ENCODE peak calls at places on chromosomes 11 and 22, in ten cellular contexts. C is OCI-LY7; X is IMR-90; H is DND-41; P is fibroblast of lung; R is psoas muscle; E is CD8-positive, alpha-beta T cell; G is H1; U is body of pancreas; I is GM23338. K is an unnamed sample.

GRCh38 chr22:30079952-30080533 is at the start of gene HORMAD2:
- DNase-seq in C (no peak), X (no peak), H (no peak), P (peak), R (no peak), E (no peak), G (peak), U (no peak), I (peak), K (no peak)

GRCh38 chr11:4697583-4697982 is at the start of gene OR51E2:
- DNase-seq in C (no peak), X (peak), H (no peak), P (peak), R (no peak), E (no peak), G (peak), U (no peak), I (peak), K (no peak)

GRCh38 chr22:37503183-37503683 is 16.0 kb downstream of the CARD10 start:
- DNase-seq in C (no peak), X (no peak), H (no peak), P (no peak), R (no peak), E (no peak), G (no peak), U (no peak), I (no peak), K (no peak)

GRCh38 chr22:38760477-38761201 is 4.8 kb upstream of the SUN2 start:
- DNase-seq in C (peak), X (peak), H (peak), P (peak), R (peak), E (no peak), G (no peak), U (no peak), I (no peak), K (no peak)

GRCh38 chr11:14366936-14367335 is 8.0 kb upstream of the RRAS2 start:
- DNase-seq in C (no peak), X (no peak), H (peak), P (no peak), R (no peak), E (no peak), G (no peak), U (no peak), I (no peak), K (no peak)

GRCh38 chr11:86372586-86372985 is 2.1 kb upstream of the CCDC81 start:
- DNase-seq in C (no peak), X (no peak), H (no peak), P (no peak), R (no peak), E (no peak), G (no peak), U (no peak), I (no peak), K (no peak)

GRCh38 chr11:16857186-16857585 is 118.7 kb downstream of the C11orf58 start:
- DNase-seq in C (no peak), X (no peak), H (no peak), P (no peak), R (no peak), E (no peak), G (no peak), U (no peak), I (no peak), K (no peak)

GRCh38 chr22:39419096-39419495 is 19.5 kb downstream of the TAB1 start:
- DNase-seq in C (no peak), X (no peak), H (no peak), P (no peak), R (no peak), E (no peak), G (no peak), U (no peak), I (no peak), K (no peak)

GRCh38 chr11:33949201-33949913 is 57.5 kb upstream of the LMO2 start:
- DNase-seq in C (no peak), X (no peak), H (no peak), P (no peak), R (no peak), E (no peak), G (no peak), U (no peak), I (no peak), K (no peak)

GRCh38 chr11:130475426-130476053 is 27.1 kb downstream of the ADAMTS15 start:
- DNase-seq in C (no peak), X (no peak), H (no peak), P (peak), R (no peak), E (peak), G (no peak), U (no peak), I (no peak), K (no peak)

GRCh38 chr22:24137595-24137994 is 43.7 kb upstream of the SUSD2 start:
- DNase-seq in C (no peak), X (peak), H (no peak), P (peak), R (no peak), E (no peak), G (no peak), U (no peak), I (no peak), K (no peak)

DNA sequence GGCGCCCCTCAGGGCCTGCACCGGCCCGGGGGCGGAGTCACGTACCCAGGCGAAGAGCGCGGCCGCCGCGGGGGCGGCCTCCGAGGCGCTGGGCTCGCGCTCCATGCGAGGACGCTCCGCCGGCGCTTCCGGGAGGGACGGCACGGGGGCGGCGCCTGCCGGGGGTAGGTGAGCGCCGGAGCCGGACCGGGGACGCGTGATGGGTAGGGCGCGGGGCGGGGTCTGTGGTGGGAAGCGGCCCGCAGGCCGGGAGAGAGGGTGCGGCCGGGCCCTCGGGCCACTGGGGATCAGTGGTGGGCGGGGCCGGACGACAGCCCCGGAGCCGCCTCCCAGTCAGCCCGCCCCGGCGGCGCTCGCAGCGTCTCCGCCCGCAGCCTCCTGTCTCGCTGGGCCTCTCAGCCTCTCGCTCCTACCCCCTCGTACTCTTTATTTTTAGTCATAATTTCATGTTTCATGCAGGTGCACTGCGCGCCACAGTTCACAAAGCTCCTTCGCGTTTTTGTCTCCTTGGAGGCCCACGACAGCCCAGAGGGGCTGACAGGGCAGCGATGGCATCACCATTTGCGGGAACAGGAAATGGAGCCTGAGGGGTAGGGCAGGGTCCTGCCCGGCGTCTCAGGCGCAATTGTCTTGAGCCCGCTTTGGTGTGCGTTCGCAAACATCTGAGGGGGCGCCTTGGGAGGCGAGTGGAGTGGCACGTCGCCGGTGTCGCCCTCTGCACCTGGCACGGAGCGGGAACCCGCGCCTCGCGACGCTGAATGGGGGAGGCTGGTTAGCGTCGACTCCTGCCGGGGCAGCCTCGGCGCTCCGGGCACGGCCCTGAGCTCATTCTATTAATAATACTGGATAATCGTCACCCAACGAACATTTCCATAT is at the start of gene SERGEF:
- DNase-seq in C (peak), X (peak), H (peak), P (peak), R (peak), E (peak), G (peak), U (peak), I (peak), K (peak)
- TF ChIP-seq CTCF in C (no peak), X (no peak), H (no peak), P (peak), R (no peak), E (peak), G (peak), U (peak), I (no peak), K (no peak)

GRCh38 chr11:6882747-6883146 is 6.3 kb downstream of the OR10A4 start:
- DNase-seq in C (no peak), X (no peak), H (no peak), P (no peak), R (no peak), E (no peak), G (no peak), U (no peak), I (no peak), K (no peak)
- H3K27ac ChIP-seq in C (no peak), X (no peak), H (no peak), P (no peak), R (no peak), E (no peak), G (no peak), U (no peak), I (no peak), K (no peak)

DNA sequence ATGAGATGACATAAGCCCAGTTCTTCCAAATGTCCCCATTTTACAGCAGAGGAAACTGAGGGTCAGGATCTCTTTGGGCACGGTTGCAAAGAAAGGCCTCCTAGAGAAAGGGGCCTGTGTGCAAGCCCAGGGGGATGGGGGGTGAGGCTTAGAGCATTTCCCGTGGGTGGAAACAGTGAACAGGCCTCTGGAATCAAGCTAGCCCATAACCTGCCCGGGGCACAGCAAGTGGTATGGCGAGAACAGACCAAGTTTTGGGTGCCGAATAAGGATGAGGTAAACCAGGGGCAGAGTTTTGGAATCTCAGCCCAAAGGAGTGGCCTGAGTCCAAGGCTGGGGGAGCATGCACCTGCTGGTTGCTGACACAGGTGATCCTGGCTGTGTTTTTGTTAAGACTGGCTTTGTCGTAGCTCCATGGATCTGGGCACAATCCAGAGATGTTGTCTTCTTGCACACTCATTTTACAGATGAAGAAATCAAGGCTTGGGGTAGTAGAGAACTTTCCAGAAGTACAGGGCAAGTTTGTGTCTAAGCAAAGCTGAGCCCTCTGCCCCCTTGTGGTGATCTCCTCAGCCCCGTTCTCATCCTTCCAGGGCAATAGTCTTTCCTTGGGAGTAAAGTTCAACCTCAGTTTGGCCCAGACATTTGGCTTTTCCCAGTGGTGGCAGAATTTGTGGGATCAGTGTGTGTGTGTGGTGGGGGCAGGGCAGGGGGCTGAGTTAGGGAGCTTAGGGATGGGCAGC is 53.5 kb upstream of the MYEOV start:
- DNase-seq in C (no peak), X (peak), H (no peak), P (no peak), R (no peak), E (peak), G (no peak), U (peak), I (peak), K (no peak)
- TF ChIP-seq CTCF in C (peak), X (peak), H (peak), P (peak), R (no peak), E (no peak), G (peak), U (peak), I (peak), K (no peak)

GRCh38 chr11:11592146-11592684 is 29.6 kb downstream of the GALNT18 start:
- DNase-seq in C (no peak), X (no peak), H (no peak), P (no peak), R (no peak), E (no peak), G (no peak), U (no peak), I (no peak), K (no peak)
- H3K27ac ChIP-seq in C (no peak), X (no peak), H (no peak), P (no peak), R (no peak), E (no peak), G (no peak), U (no peak), I (no peak), K (no peak)

GRCh38 chr11:36565033-36565610 is 2.7 kb upstream of the RAG1 start:
- DNase-seq in C (no peak), X (no peak), H (no peak), P (no peak), R (no peak), E (no peak), G (no peak), U (no peak), I (no peak), K (no peak)

GRCh38 chr11:36566407-36567053 is 1.3 kb upstream of the RAG1 start:
- DNase-seq in C (no peak), X (no peak), H (peak), P (no peak), R (no peak), E (no peak), G (no peak), U (no peak), I (no peak), K (no peak)

GRCh38 chr11:36569095-36569494 is 1.3 kb downstream of the RAG1 start:
- DNase-seq in C (no peak), X (no peak), H (peak), P (no peak), R (no peak), E (no peak), G (no peak), U (no peak), I (no peak), K (no peak)

GRCh38 chr11:36567684-36568083 is at the start of gene RAG1:
- DNase-seq in C (no peak), X (no peak), H (peak), P (no peak), R (no peak), E (no peak), G (no peak), U (no peak), I (no peak), K (no peak)

DNA sequence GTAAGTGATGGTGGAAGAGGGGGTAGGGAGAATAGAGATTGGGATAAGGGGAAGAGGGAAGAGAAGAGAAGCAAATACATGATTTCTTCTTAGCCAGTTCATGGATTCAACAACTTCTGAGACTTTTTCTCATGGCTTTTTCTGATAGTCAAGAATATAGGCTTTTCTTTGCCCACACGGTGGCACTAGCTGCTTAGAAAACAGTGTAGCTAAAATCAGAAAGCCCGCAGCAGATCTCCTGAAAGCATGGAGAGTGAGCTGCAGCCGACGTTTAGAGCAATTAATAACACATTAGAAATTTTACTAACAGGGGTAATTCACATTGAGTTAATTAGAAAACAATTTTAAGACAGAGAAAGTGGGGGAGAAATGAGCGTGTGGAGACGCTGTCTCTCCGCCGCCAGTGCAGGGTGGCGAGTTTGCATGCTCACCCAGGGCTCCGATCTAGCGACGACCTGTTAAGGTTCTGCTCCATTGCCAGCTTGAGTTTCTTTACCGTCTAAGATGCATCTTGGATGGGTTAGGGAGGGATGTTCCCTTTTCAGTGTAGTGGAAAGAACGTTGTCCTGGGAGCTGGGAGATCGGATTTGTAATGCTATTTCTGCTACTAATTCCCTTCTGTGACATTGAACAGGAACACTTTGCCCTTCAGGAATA is 3.3 kb upstream of the RAG1 start:
- DNase-seq in C (peak), X (peak), H (peak), P (peak), R (no peak), E (peak), G (no peak), U (peak), I (peak), K (no peak)
- TF ChIP-seq CTCF in C (peak), X (peak), H (peak), P (peak), R (peak), E (peak), G (no peak), U (peak), I (peak), K (peak)

K was measured in CD4-positive, alpha-beta T cell.